ENCODE peak calls at places on chromosomes 3 and 15, in four cellular contexts. S, A, T and R are unnamed samples.

GRCh38 chr15:31116423-31117030 is 15.0 kb upstream of the TRPM1 start:
- DNase-seq in S (no peak), A (no peak), T (no peak), R (no peak)

GRCh38 chr15:58736244-58736643 is 13.3 kb downstream of the ADAM10 start:
- DNase-seq in S (no peak), A (no peak), T (no peak), R (no peak)

GRCh38 chr15:28021281-28022039 is 77.7 kb downstream of the OCA2 start:
- DNase-seq in S (peak; percentile 4), T (peak; percentile 42), A (no peak), R (no peak)

GRCh38 chr3:5160926-5161858 is 26.3 kb upstream of the EDEM1 start:
- DNase-seq in S (peak; percentile 18), A (no peak), T (no peak), R (no peak)

GRCh38 chr3:168620854-168621253 is 525.1 kb upstream of the GOLIM4 start:
- DNase-seq in A (peak; percentile 32), T (no peak), S (peak; percentile 5), R (peak; percentile 13)

GRCh38 chr15:60381148-60381788 is 16.5 kb downstream of the ANXA2 start:
- DNase-seq in T (no peak), A (no peak), S (peak; percentile 70), R (no peak)

GRCh38 chr15:58742022-58742421 is 7.5 kb downstream of the ADAM10 start:
- DNase-seq in A (no peak), S (no peak), T (no peak), R (no peak)

GRCh38 chr3:45665101-45665572 is 24.1 kb upstream of the SACM1L start:
- DNase-seq in A (peak; percentile 76), S (peak; percentile 58), T (no peak), R (no peak)

GRCh38 chr3:56822501-56822900 is 20.8 kb upstream of the ARHGEF3 start:
- DNase-seq in T (no peak), A (no peak), S (no peak), R (no peak)

GRCh38 chr15:57138260-57138895 is 219.9 kb downstream of the TCF12 start:
- DNase-seq in A (peak; percentile 24), S (peak; percentile 80), T (no peak), R (no peak)

GRCh38 chr3:25679642-25680302 is 15.1 kb upstream of the TOP2B start:
- DNase-seq in S (no peak), A (no peak), T (no peak), R (no peak)

GRCh38 chr15:59567369-59567768 is 44.2 kb upstream of the GCNT3 start:
- DNase-seq in S (peak; percentile 52), T (no peak), A (no peak), R (no peak)

GRCh38 chr15:88664151-88664778 is 25.4 kb downstream of the ISG20 start:
- DNase-seq in T (no peak), A (peak; percentile 73), S (peak; percentile 25), R (no peak)

GRCh38 chr3:128385080-128385832 is 81.4 kb downstream of the DNAJB8 start:
- DNase-seq in S (peak; percentile 52), T (peak; percentile 15), A (no peak), R (no peak)

GRCh38 chr15:47820047-47820779 is 102.9 kb downstream of the SEMA6D start:
- DNase-seq in T (no peak), S (peak; percentile 81), A (no peak), R (no peak)

GRCh38 chr3:48716508-48716981 is 476 bp downstream of the IP6K2 start:
- DNase-seq in S (no peak), T (no peak), A (peak; percentile 49), R (no peak)

GRCh38 chr15:51172190-51172589 is 77.5 kb upstream of the TNFAIP8L3 start:
- DNase-seq in A (no peak), T (peak; percentile 8), S (peak; percentile 44), R (no peak)

GRCh38 chr15:67033521-67033920 is 31.9 kb upstream of the SMAD3 start:
- DNase-seq in A (no peak), S (no peak), T (no peak), R (no peak)

GRCh38 chr3:129399895-129400357 is 28.5 kb downstream of the EFCAB12 start:
- DNase-seq in A (no peak), T (no peak), S (no peak), R (no peak)
- H3K4me3 ChIP-seq in A (peak overlapping the region; percentile 87), T (no peak overlapping the region), S (no peak overlapping the region), R (peak overlapping the region; percentile 54)

GRCh38 chr3:116453676-116454346 is 8.5 kb upstream of the LSAMP start:
- DNase-seq in T (no peak), A (no peak), S (peak; percentile 12), R (no peak)
- TF ChIP-seq CTCF in T (peak; percentile 44), A (peak; percentile 47), S (no peak), R (no peak)

DNA sequence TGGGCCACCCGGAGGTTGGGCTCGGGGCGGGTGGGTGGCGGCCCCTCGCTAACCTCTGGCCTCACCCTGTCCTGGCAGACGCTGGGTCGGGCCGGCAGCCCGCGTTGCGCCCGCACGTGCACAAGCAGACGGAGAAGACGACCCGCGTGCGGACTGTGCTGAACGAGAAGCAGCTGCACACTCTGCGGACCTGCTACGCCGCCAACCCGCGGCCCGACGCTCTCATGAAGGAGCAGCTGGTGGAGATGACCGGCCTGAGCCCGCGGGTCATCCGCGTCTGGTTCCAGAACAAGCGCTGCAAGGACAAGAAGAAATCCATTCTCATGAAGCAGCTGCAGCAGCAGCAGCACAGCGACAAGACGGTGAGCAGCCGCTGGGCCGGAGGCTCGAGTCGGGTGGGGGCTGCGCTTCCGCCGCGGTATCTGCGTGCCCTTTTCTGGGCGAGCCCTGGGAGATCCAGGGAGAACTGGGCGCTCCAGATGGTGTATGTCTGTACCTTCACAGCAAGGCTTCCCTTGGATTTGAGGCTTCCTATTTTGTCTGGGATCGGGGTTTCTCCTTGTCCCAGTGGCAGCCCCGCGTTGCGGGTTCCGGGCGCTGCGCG is 3.7 kb downstream of the ISL2 start:
- DNase-seq in T (no peak), S (peak; percentile 57), A (no peak), R (no peak)
- H3K4me3 ChIP-seq in T (peak overlapping the region; percentile 2), S (peak overlapping the region; percentile 5), A (peak overlapping the region; percentile 77), R (peak overlapping the region; percentile 72)

GRCh38 chr3:2420919-2421318 is 322.3 kb downstream of the CNTN4 start:
- DNase-seq in T (no peak), S (no peak), A (no peak), R (no peak)
- TF ChIP-seq CTCF in T (no peak), S (no peak), A (no peak), R (no peak)

DNA sequence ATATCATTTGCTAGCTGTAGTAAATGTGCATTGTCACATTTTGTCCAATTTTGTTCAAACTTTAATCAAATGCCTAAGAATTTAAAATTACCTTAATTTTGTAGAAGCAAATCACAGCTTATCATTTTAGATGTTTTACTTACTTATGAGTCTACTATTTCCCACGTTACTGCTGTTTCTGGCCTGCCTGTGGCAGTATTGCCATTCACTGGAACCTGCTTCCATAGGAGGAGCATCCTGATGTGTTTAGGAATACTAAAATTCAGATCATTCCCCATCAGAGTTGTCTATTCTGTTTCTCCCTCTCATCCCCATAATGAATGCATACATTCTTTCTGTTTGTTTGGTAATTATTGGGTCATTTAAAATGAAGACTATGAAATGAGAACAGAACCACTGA is 119.5 kb upstream of the SNRPN start:
- DNase-seq in S (no peak), A (no peak), T (no peak), R (no peak)
- H3K4me3 ChIP-seq in S (no peak overlapping the region), A (no peak overlapping the region), T (no peak overlapping the region), R (no peak overlapping the region)